ENCODE peak calls at places on chromosomes 16 and 17, in nine cellular contexts. Y is CD4-positive, alpha-beta memory T cell; A is non-pigmented ciliary epithelial cell; X is neural crest cell; V is right cardiac atrium; G is left cardiac atrium; S is pancreas; K is central memory CD4-positive, alpha-beta T cell; T is breast epithelium. H is an unnamed sample.

GRCh38 chr16:17585449-17586080 is 114.8 kb upstream of the XYLT1 start:
- DNase-seq in Y (no peak), A (no peak), X (no peak), V (no peak), G (no peak), S (no peak), K (no peak), T (no peak), H (no peak)

GRCh38 chr17:37168731-37169353 is 206.9 kb upstream of the C17orf78 start:
- DNase-seq in Y (no peak), A (no peak), X (no peak), V (no peak), G (no peak), S (no peak), K (no peak), T (no peak), H (no peak)

GRCh38 chr16:57785924-57786323 is 16.4 kb downstream of the KIFC3 start:
- DNase-seq in Y (no peak), A (no peak), X (no peak), V (peak), G (no peak), S (no peak), K (no peak), T (no peak), H (no peak)

GRCh38 chr17:28810437-28810836 is 32.2 kb downstream of the FAM222B start:
- DNase-seq in Y (no peak), A (no peak), X (no peak), V (no peak), G (no peak), S (no peak), K (no peak), T (no peak), H (no peak)

GRCh38 chr16:56777533-56777932 is 47.6 kb downstream of the NUP93 start:
- DNase-seq in Y (no peak), A (no peak), X (no peak), V (no peak), G (no peak), S (no peak), K (no peak), T (no peak), H (no peak)

GRCh38 chr17:16512011-16512410 is 20.0 kb upstream of the LRRC75A start:
- DNase-seq in Y (no peak), A (no peak), X (no peak), V (no peak), G (no peak), S (no peak), K (no peak), T (no peak), H (no peak)

GRCh38 chr16:17173134-17173729 is 297.5 kb downstream of the XYLT1 start:
- DNase-seq in Y (no peak), A (no peak), X (no peak), V (peak), G (peak), S (no peak), K (no peak), T (no peak), H (no peak)

GRCh38 chr16:68901910-68902309 is 58.6 kb downstream of the TANGO6 start:
- DNase-seq in Y (no peak), A (no peak), X (no peak), V (no peak), G (no peak), S (no peak), K (no peak), T (no peak), H (no peak)

GRCh38 chr16:13919330-13919682 is 648 bp upstream of the ERCC4 start:
- DNase-seq in Y (peak), A (peak), X (no peak), V (no peak), G (peak), S (no peak), K (no peak), T (no peak), H (no peak)

GRCh38 chr17:17353625-17354484 is 50.7 kb downstream of the NT5M start:
- DNase-seq in Y (no peak), A (no peak), X (no peak), V (no peak), G (no peak), S (no peak), K (no peak), T (peak), H (no peak)

GRCh38 chr16:82580293-82580900 is 46.4 kb upstream of the CDH13 start:
- DNase-seq in Y (no peak), A (no peak), X (no peak), V (peak), G (no peak), S (no peak), K (no peak), T (no peak), H (no peak)

GRCh38 chr16:15751940-15752339 is 101.9 kb downstream of the NDE1 start:
- DNase-seq in Y (no peak), A (no peak), X (no peak), V (no peak), G (no peak), S (no peak), K (no peak), T (no peak), H (no peak)

GRCh38 chr16:48001306-48001885 is 154.4 kb downstream of the ABCC12 start:
- DNase-seq in Y (no peak), A (no peak), X (no peak), V (no peak), G (no peak), S (no peak), K (no peak), T (no peak), H (no peak)

GRCh38 chr17:5665164-5665563 is 80.9 kb upstream of the NLRP1 start:
- DNase-seq in Y (no peak), A (no peak), X (no peak), V (no peak), G (no peak), S (no peak), K (no peak), T (no peak), H (no peak)

GRCh38 chr16:23232806-23233205 is 50.3 kb downstream of the SCNN1G start:
- DNase-seq in Y (no peak), A (no peak), X (no peak), V (no peak), G (no peak), S (no peak), K (no peak), T (no peak), H (no peak)

GRCh38 chr17:31834448-31834847 is 24.6 kb downstream of the COPRS start:
- DNase-seq in Y (no peak), A (no peak), X (no peak), V (no peak), G (no peak), S (no peak), K (no peak), T (no peak), H (no peak)

GRCh38 chr17:73267648-73268537 is 6.2 kb upstream of the CPSF4L start:
- DNase-seq in Y (no peak), A (no peak), X (no peak), V (peak), G (no peak), S (no peak), K (no peak), T (no peak), H (no peak)

GRCh38 chr17:63277629-63278028 is 168.5 kb downstream of the CYB561 start:
- DNase-seq in Y (no peak), A (no peak), X (no peak), V (no peak), G (no peak), S (no peak), K (no peak), T (no peak), H (no peak)

GRCh38 chr16:14600164-14600563 is 29.9 kb downstream of the PARN start:
- DNase-seq in Y (peak), A (peak), X (no peak), V (no peak), G (no peak), S (no peak), K (peak), T (no peak), H (no peak)

H was measured in left lung.